ENCODE peak calls at places on chromosomes 16 and 17, in six cellular contexts. I, B, V, K, W and N are unnamed samples.

GRCh38 chr16:84226026-84226425 is 13.8 kb downstream of the KCNG4 start:
- DNase-seq in I (no peak), B (no peak), V (no peak), K (no peak), W (no peak), N (no peak)

GRCh38 chr17:78865682-78866390 is 25.2 kb upstream of the USP36 start:
- DNase-seq in I (peak; percentile 86), B (peak; percentile 48), V (peak; percentile 85), K (peak; percentile 62), W (peak; percentile 83), N (peak; percentile 35)

GRCh38 chr17:8462564-8462963 is 26.9 kb downstream of the NDEL1 start:
- DNase-seq in I (no peak), B (no peak), V (no peak), K (no peak), W (no peak), N (no peak)

GRCh38 chr16:68762996-68763756 is 26.1 kb downstream of the CDH1 start:
- DNase-seq in I (no peak), B (no peak), V (no peak), K (peak; percentile 74), W (no peak), N (no peak)

GRCh38 chr17:6479626-6480324 is 35.5 kb downstream of the PIMREG start:
- DNase-seq in I (no peak), B (no peak), V (no peak), K (no peak), W (no peak), N (no peak)

GRCh38 chr16:88732172-88732960 is 26.1 kb downstream of the CTU2 start:
- DNase-seq in I (no peak), B (no peak), V (no peak), K (no peak), W (no peak), N (no peak)

GRCh38 chr17:82228842-82229685 is at the start of gene SLC16A3:
- DNase-seq in I (no peak), B (peak; percentile 69), V (peak; percentile 30), K (peak; percentile 95), W (peak; percentile 69), N (peak; percentile 53)

GRCh38 chr16:7362231-7362630 is 29.6 kb downstream of the RBFOX1 start:
- DNase-seq in I (no peak), B (no peak), V (no peak), K (no peak), W (no peak), N (no peak)

GRCh38 chr17:57530508-57530907 is 214.6 kb downstream of the CCDC182 start:
- DNase-seq in I (no peak), B (no peak), V (no peak), K (no peak), W (no peak), N (no peak)

GRCh38 chr16:76913046-76913445 is 277.9 kb upstream of the MON1B start:
- DNase-seq in I (no peak), B (no peak), V (no peak), K (no peak), W (peak; percentile 56), N (no peak)

GRCh38 chr17:44557653-44558285 is 485 bp downstream of the FZD2 start:
- DNase-seq in I (no peak), B (no peak), V (peak; percentile 68), K (peak; percentile 44), W (peak; percentile 48), N (no peak)

GRCh38 chr16:51359141-51359960 is 208.3 kb upstream of the SALL1 start:
- DNase-seq in I (no peak), B (no peak), V (no peak), K (peak; percentile 15), W (no peak), N (no peak)

GRCh38 chr17:81869221-81870154 is 1.6 kb downstream of the ARHGDIA start:
- DNase-seq in I (no peak), B (peak; percentile 15), V (no peak), K (peak; percentile 62), W (peak; percentile 27), N (no peak)

GRCh38 chr17:8696456-8696855 is 48.2 kb downstream of the CCDC42 start:
- DNase-seq in I (peak; percentile 64), B (no peak), V (no peak), K (no peak), W (no peak), N (no peak)

GRCh38 chr17:2883544-2884203 is 87.4 kb downstream of the RAP1GAP2 start:
- DNase-seq in I (no peak), B (no peak), V (peak; percentile 31), K (peak; percentile 48), W (peak; percentile 76), N (no peak)

GRCh38 chr16:19844945-19845641 is 39.6 kb downstream of the GPRC5B start:
- DNase-seq in I (no peak), B (no peak), V (peak; percentile 92), K (peak; percentile 87), W (peak; percentile 86), N (no peak)

GRCh38 chr17:76446449-76447231 is 6.3 kb downstream of the UBE2O start:
- DNase-seq in I (no peak), B (no peak), V (peak; percentile 93), K (peak; percentile 52), W (peak; percentile 93), N (no peak)

GRCh38 chr16:2023098-2023925 is 3.4 kb upstream of the NHERF2 start:
- DNase-seq in I (peak; percentile 92), B (peak; percentile 90), V (peak; percentile 90), K (peak; percentile 95), W (peak; percentile 80), N (peak; percentile 94)

GRCh38 chr17:50498021-50498874 is 10.0 kb upstream of the MYCBPAP start:
- DNase-seq in I (no peak), B (no peak), V (peak; percentile 49), K (no peak), W (no peak), N (no peak)

GRCh38 chr17:31404028-31404949 is 12.8 kb downstream of the RAB11FIP4 start:
- DNase-seq in I (peak; percentile 55), B (no peak), V (no peak), K (peak; percentile 5), W (no peak), N (no peak)

GRCh38 chr17:76716834-76717205 is 6.1 kb upstream of the MXRA7 start:
- DNase-seq in I (no peak), B (no peak), V (no peak), K (peak; percentile 82), W (peak; percentile 91), N (no peak)

GRCh38 chr17:4215882-4216411 is 47.8 kb downstream of the ANKFY1 start:
- DNase-seq in I (no peak), B (no peak), V (no peak), K (no peak), W (no peak), N (no peak)

GRCh38 chr17:59753522-59754467 is 46.3 kb downstream of the VMP1 start:
- DNase-seq in I (no peak), B (no peak), V (peak; percentile 95), K (peak; percentile 71), W (peak; percentile 92), N (no peak)

GRCh38 chr17:10574324-10574723 is 24.9 kb upstream of the MYH2 start:
- DNase-seq in I (no peak), B (no peak), V (no peak), K (no peak), W (peak; percentile 56), N (no peak)

GRCh38 chr17:76437467-76438402 is 15.2 kb downstream of the UBE2O start:
- DNase-seq in I (no peak), B (no peak), V (no peak), K (no peak), W (no peak), N (no peak)

GRCh38 chr16:73329363-73330306 is 281.7 kb upstream of the ZFHX3 start:
- DNase-seq in I (no peak), B (no peak), V (no peak), K (no peak), W (no peak), N (no peak)

GRCh38 chr17:46166692-46167249 is 26.5 kb downstream of the KANSL1 start:
- DNase-seq in I (no peak), B (no peak), V (no peak), K (no peak), W (no peak), N (no peak)

GRCh38 chr17:78185981-78186688 is 717 bp downstream of the TK1 start:
- DNase-seq in I (peak; percentile 72), B (no peak), V (peak; percentile 61), K (peak; percentile 55), W (peak; percentile 44), N (no peak)

GRCh38 chr17:46200200-46200599 is 7.0 kb upstream of the KANSL1 start:
- DNase-seq in I (no peak), B (no peak), V (no peak), K (no peak), W (no peak), N (no peak)